ENCODE peak calls at places on chromosomes 2 and 18, in nine cellular contexts. Y, E, B, I, M, G, T, Q and H are unnamed samples.

GRCh38 chr2:236998758-236999157 is 86.9 kb upstream of the COPS8 start:
- DNase-seq in I (no peak), E (no peak), M (no peak), Q (peak), Y (no peak), G (no peak), T (no peak), B (no peak), H (no peak)

GRCh38 chr2:122028371-122029102 is 273.1 kb downstream of the TSN start:
- DNase-seq in Q (no peak), M (no peak), B (no peak), I (no peak), G (no peak), T (no peak), Y (no peak), E (no peak), H (no peak)

GRCh38 chr2:121089005-121089510 is 195.9 kb downstream of the TFCP2L1 start:
- DNase-seq in G (peak), E (no peak), M (no peak), B (no peak), Q (no peak), T (no peak), Y (no peak), I (no peak), H (no peak)

GRCh38 chr2:2848621-2849443 is 517.8 kb upstream of the MYT1L start:
- DNase-seq in T (no peak), G (peak), M (no peak), E (no peak), B (peak), Y (no peak), I (no peak), Q (no peak), H (no peak)

GRCh38 chr2:239216614-239217273 is 184.1 kb downstream of the HDAC4 start:
- DNase-seq in I (no peak), G (no peak), Q (no peak), B (no peak), E (no peak), T (peak), M (no peak), Y (peak), H (no peak)

GRCh38 chr2:240655931-240656886 is 26.5 kb downstream of the AQP12B start:
- DNase-seq in E (peak), Y (no peak), Q (no peak), B (no peak), I (no peak), T (no peak), M (no peak), G (no peak), H (peak)

GRCh38 chr18:32469190-32469611 is 1.5 kb downstream of the GAREM1 start:
- DNase-seq in M (no peak), T (no peak), G (no peak), E (no peak), Y (no peak), Q (peak), B (peak), I (no peak), H (peak)

GRCh38 chr2:224861266-224861665 is 145.1 kb upstream of the CCDC195 start:
- DNase-seq in B (no peak), Q (no peak), E (no peak), G (no peak), Y (no peak), I (no peak), M (no peak), T (no peak), H (no peak)

GRCh38 chr2:216195565-216195978 is 86.4 kb downstream of the XRCC5 start:
- DNase-seq in Y (no peak), I (peak), B (no peak), E (peak), G (no peak), Q (no peak), M (no peak), T (no peak), H (no peak)

GRCh38 chr2:28691774-28692281 is 59.8 kb upstream of the PPP1CB start:
- DNase-seq in I (peak), E (no peak), G (no peak), T (no peak), M (peak), Q (peak), B (peak), Y (no peak), H (no peak)

GRCh38 chr2:176106636-176107539 is at the start of gene HOXD11:
- DNase-seq in Q (peak), B (no peak), I (peak), T (peak), Y (no peak), G (no peak), M (no peak), E (no peak), H (no peak)

GRCh38 chr2:138677179-138677578 is 103.0 kb downstream of the NXPH2 start:
- DNase-seq in M (no peak), I (no peak), G (no peak), Y (no peak), Q (no peak), B (no peak), E (no peak), T (no peak), H (no peak)

GRCh38 chr2:220885593-220885992 is 686.5 kb downstream of the EPHA4 start:
- DNase-seq in B (no peak), G (no peak), I (no peak), Q (no peak), Y (no peak), M (no peak), E (no peak), T (no peak), H (no peak)

GRCh38 chr2:239227111-239227581 is 173.7 kb downstream of the HDAC4 start:
- DNase-seq in I (no peak), M (no peak), Y (no peak), B (no peak), T (no peak), G (peak), E (no peak), Q (no peak), H (no peak)

GRCh38 chr2:187618813-187619212 is 64.6 kb upstream of the TFPI start:
- DNase-seq in B (no peak), Q (no peak), E (no peak), I (no peak), M (no peak), Y (no peak), G (no peak), T (no peak), H (no peak)

GRCh38 chr2:174682578-174683391 is 81.5 kb downstream of the CHRNA1 start:
- DNase-seq in T (peak), E (no peak), I (peak), Q (no peak), M (peak), G (no peak), B (peak), Y (peak), H (peak)

GRCh38 chr2:157190151-157190550 is 67.4 kb upstream of the GALNT5 start:
- DNase-seq in B (no peak), Y (no peak), I (no peak), E (no peak), G (no peak), T (no peak), Q (no peak), M (no peak), H (no peak)

GRCh38 chr2:7427293-7428060 is 510.3 kb downstream of the RNF144A start:
- DNase-seq in T (no peak), M (peak), E (peak), Q (peak), B (no peak), I (peak), G (no peak), Y (peak), H (peak)